ENCODE peak calls at places on chromosomes 12 and 14, in eight cellular contexts. P is GM10248, V is H54, N is NCI-H774, G is iris pigment epithelial cell, S is brain pericyte, A is nephron progenitor cell, D is thoracic aorta. E is an unnamed sample.

GRCh38 chr14:99981806-99982205 is 83.4 kb upstream of the EVL start:
- DNase-seq in D (no peak), S (no peak), P (no peak), G (no peak), N (no peak), A (no peak), V (no peak), E (no peak)

GRCh38 chr14:92460916-92461579 is 52.5 kb upstream of the RIN3 start:
- DNase-seq in P (no peak), A (no peak), V (no peak), N (no peak), D (no peak), G (peak), S (no peak), E (no peak)

GRCh38 chr14:103209054-103209453 is 85.8 kb downstream of the TNFAIP2 start:
- DNase-seq in N (no peak), P (no peak), G (no peak), D (no peak), S (no peak), V (no peak), A (no peak), E (no peak)

GRCh38 chr12:66964629-66965028 is 285.8 kb upstream of the GRIP1 start:
- DNase-seq in D (no peak), A (no peak), S (no peak), P (no peak), G (peak), V (no peak), N (no peak), E (peak)

GRCh38 chr14:44988694-44989093 is 26.7 kb downstream of the TOGARAM1 start:
- DNase-seq in A (peak), G (no peak), N (no peak), D (no peak), S (no peak), V (no peak), P (no peak), E (no peak)

GRCh38 chr14:64444984-64445845 is 20.1 kb upstream of the AKAP5 start:
- DNase-seq in N (no peak), V (peak), G (peak), A (peak), P (peak), S (no peak), D (no peak), E (no peak)

GRCh38 chr12:75820848-75821578 is 210.6 kb downstream of the PHLDA1 start:
- DNase-seq in D (peak), V (peak), A (no peak), G (peak), S (no peak), N (no peak), P (no peak), E (no peak)

GRCh38 chr14:103315368-103315911 is 18.6 kb upstream of the EIF5 start:
- DNase-seq in P (no peak), N (no peak), V (no peak), A (no peak), D (peak), G (peak), S (no peak), E (no peak)

GRCh38 chr14:51653096-51653814 is 1.5 kb downstream of the FRMD6 start:
- DNase-seq in D (no peak), A (no peak), S (no peak), N (no peak), V (no peak), G (peak), P (no peak), E (peak)

GRCh38 chr12:40692617-40693502 is 621 bp downstream of the CNTN1 start:
- DNase-seq in N (peak), P (peak), D (no peak), G (no peak), A (peak), S (no peak), V (no peak), E (no peak)

E was measured in PC-9.